ENCODE peak calls at places on chromosome 12, in eight cellular contexts. C, K, F, T, X, O, M and E are unnamed samples.

GRCh38 chr12:108117163-108117849 is 11.8 kb upstream of the WSCD2 start:
- DNase-seq in T (no peak), K (no peak), X (peak; percentile 76), O (no peak), M (no peak), F (no peak), C (no peak), E (no peak)

GRCh38 chr12:111715242-111715641 is 29.4 kb downstream of the ACAD10 start:
- DNase-seq in X (no peak), T (no peak), O (no peak), C (peak; percentile 17), F (no peak), M (peak; percentile 39), K (peak; percentile 57), E (no peak)

GRCh38 chr12:15625075-15625474 is 164.1 kb downstream of the EPS8 start:
- DNase-seq in X (no peak), F (no peak), C (no peak), K (no peak), M (no peak), O (no peak), T (no peak), E (no peak)

GRCh38 chr12:124774462-124775167 is 89.0 kb downstream of the SCARB1 start:
- DNase-seq in K (no peak), C (no peak), X (no peak), T (no peak), O (no peak), F (no peak), M (no peak), E (peak; percentile 86)

GRCh38 chr12:104604995-104605675 is 148.4 kb downstream of the CHST11 start:
- DNase-seq in K (no peak), O (no peak), M (no peak), X (peak; percentile 90), C (no peak), T (no peak), F (peak; percentile 63), E (no peak)

GRCh38 chr12:41869432-41869831 is 275.2 kb downstream of the GXYLT1 start:
- DNase-seq in F (no peak), K (no peak), M (no peak), X (no peak), T (no peak), O (no peak), C (no peak), E (no peak)

GRCh38 chr12:27474344-27474743 is 27.8 kb downstream of the SMCO2 start:
- DNase-seq in K (no peak), O (no peak), X (no peak), C (no peak), F (no peak), M (no peak), T (no peak), E (peak; percentile 75)

GRCh38 chr12:57632369-57632897 is 568 bp downstream of the B4GALNT1 start:
- DNase-seq in T (no peak), K (no peak), C (no peak), M (no peak), X (peak; percentile 87), O (peak; percentile 87), F (no peak), E (peak; percentile 32)

GRCh38 chr12:50221228-50222008 is 54.2 kb upstream of the CERS5 start:
- DNase-seq in X (no peak), T (no peak), M (peak; percentile 53), F (no peak), K (peak; percentile 15), O (no peak), C (no peak), E (peak; percentile 84)

GRCh38 chr12:122326597-122326996 is 60.3 kb upstream of the VPS33A start:
- DNase-seq in O (no peak), M (no peak), C (no peak), X (no peak), K (no peak), F (no peak), T (no peak), E (peak; percentile 66)

GRCh38 chr12:54566792-54567191 is 17.4 kb downstream of the PDE1B start:
- DNase-seq in M (no peak), T (no peak), F (no peak), O (no peak), K (no peak), C (no peak), X (no peak), E (no peak)

GRCh38 chr12:115404761-115405470 is 720.9 kb upstream of the TBX3 start:
- DNase-seq in K (no peak), X (no peak), C (no peak), F (no peak), M (no peak), T (no peak), O (peak; percentile 75), E (peak; percentile 51)

GRCh38 chr12:76186507-76186906 is 102.0 kb upstream of the NAP1L1 start:
- DNase-seq in K (no peak), O (no peak), T (no peak), M (no peak), X (no peak), C (no peak), F (no peak), E (peak; percentile 83)

GRCh38 chr12:108609535-108610335 is 11.9 kb upstream of the TMEM119 start:
- DNase-seq in X (no peak), K (peak; percentile 83), M (no peak), T (no peak), O (no peak), C (peak; percentile 75), F (peak; percentile 58), E (peak; percentile 97)

GRCh38 chr12:47286676-47287075 is 206.9 kb upstream of the AMIGO2 start:
- DNase-seq in M (no peak), T (no peak), K (no peak), O (no peak), X (peak; percentile 44), C (no peak), F (no peak), E (no peak)
- H3K27ac ChIP-seq in M (no peak overlapping the region), T (no peak overlapping the region), K (no peak overlapping the region), O (no peak overlapping the region), X (no peak overlapping the region), C (no peak overlapping the region), F (no peak overlapping the region), E (no peak overlapping the region)

DNA sequence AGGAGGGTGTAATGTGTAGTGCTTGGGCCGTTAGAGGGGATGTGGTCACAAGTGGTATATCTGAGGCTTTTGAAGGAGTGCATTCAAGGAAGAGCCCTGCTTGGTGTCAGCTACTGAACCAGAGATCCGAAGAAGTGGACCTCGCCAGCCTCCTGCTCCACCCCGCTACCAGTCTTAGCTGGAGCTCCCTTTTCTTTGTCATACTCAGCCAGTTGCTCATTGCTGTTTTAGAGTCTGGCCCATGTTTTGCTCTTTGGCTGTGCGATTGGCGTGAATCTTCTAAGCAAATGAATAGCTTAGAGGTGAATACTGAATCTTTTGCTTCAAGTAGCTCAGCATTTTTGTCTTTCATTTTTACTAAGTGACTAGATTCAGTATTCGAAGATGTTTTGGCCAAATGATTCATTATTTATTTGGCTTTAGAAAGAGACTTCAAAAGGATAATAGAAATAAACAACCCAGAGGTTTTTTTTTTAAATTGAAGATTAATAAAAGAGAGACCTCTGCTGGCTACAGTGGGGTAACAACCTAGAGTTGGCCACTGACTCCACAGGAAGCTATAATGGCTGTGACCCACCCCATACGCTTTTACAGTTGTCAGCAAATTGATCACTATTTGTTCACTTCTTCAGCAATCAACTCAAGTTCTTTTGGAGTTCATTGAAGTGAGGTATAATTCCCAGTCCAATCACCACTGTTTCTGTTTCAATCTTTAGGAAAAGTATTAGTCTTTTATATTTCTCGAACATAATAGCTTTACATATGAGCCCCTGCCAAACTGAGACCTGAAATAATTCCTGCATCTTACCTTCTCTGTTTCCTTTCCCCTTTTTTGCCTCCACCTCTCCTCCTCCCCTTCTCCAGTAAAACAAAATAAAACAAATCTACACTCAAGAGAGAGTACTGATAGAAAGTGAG is 19.9 kb downstream of the CDKN1B start:
- DNase-seq in O (no peak), X (no peak), K (peak; percentile 23), T (no peak), F (no peak), M (no peak), C (no peak), E (peak; percentile 69)
- TF ChIP-seq CTCF in O (peak; percentile 69), X (peak; percentile 93), K (peak; percentile 78), T (peak; percentile 72), F (peak; percentile 69), M (peak; percentile 52), C (peak; percentile 55), E (peak; percentile 44)

GRCh38 chr12:31897791-31898503 is 61.3 kb upstream of the RESF1 start:
- DNase-seq in T (no peak), X (peak; percentile 59), M (no peak), F (peak; percentile 55), O (no peak), K (peak; percentile 34), C (peak; percentile 19), E (peak; percentile 50)
- H3K9me3 ChIP-seq in T (no peaks in the 10 kb centered on the region), X (peaks cover 14% of the 10 kb centered on the region), M (no peaks in the 10 kb centered on the region), F (no peaks in the 10 kb centered on the region), O (no peaks in the 10 kb centered on the region), K (no peaks in the 10 kb centered on the region), C (no peaks in the 10 kb centered on the region), E (no peaks in the 10 kb centered on the region)

DNA sequence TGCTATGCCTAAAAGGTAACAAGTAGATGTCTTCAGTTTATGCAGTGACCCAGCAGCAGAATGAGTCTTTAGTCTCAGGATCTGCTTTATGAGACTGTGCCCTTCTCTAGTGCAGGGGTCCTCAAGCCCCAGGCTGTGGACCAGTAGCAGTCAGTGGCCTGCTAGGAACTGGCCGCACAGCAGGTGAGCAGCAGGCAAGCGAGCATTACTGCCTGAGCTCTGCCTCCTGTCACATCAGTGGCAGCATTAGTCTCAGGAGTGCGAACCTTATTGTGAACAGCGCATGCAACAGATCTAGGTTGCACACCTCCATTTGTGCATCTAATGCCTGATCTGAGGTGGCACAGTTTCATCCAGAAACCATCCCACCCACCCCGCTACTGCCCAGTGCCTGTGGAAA is 38.4 kb downstream of the LRP6 start:
- DNase-seq in K (no peak), F (no peak), X (peak; percentile 73), T (no peak), C (no peak), M (no peak), O (no peak), E (no peak)
- H3K27ac ChIP-seq in K (no peak overlapping the region), F (no peak overlapping the region), X (no peak overlapping the region), T (no peak overlapping the region), C (no peak overlapping the region), M (no peak overlapping the region), O (no peak overlapping the region), E (no peak overlapping the region)

GRCh38 chr12:128980623-128981022 is 127.3 kb downstream of the GLT1D1 start:
- DNase-seq in O (no peak), T (no peak), X (no peak), C (no peak), M (no peak), K (no peak), F (no peak), E (no peak)

GRCh38 chr12:128974881-128975280 is 121.6 kb downstream of the GLT1D1 start:
- DNase-seq in K (no peak), T (no peak), X (no peak), C (no peak), F (no peak), O (no peak), M (no peak), E (no peak)

GRCh38 chr12:128971802-128972201 is 118.5 kb downstream of the GLT1D1 start:
- DNase-seq in T (no peak), X (no peak), M (no peak), F (no peak), K (no peak), O (no peak), C (no peak), E (no peak)

GRCh38 chr12:128973883-128974681 is 120.8 kb downstream of the GLT1D1 start:
- DNase-seq in M (no peak), T (no peak), X (no peak), F (no peak), O (no peak), K (no peak), C (no peak), E (no peak)

GRCh38 chr12:128976120-128976519 is 122.8 kb downstream of the GLT1D1 start:
- DNase-seq in T (no peak), X (peak; percentile 95), M (no peak), O (no peak), F (peak; percentile 62), C (no peak), K (no peak), E (no peak)
- TF ChIP-seq CTCF in T (no peak), X (peak; percentile 90), M (no peak), O (no peak), F (peak; percentile 44), C (no peak), K (no peak), E (no peak)